ENCODE peak calls at places on chromosomes 3 and 15, in seven cellular contexts. B is lower lobe of right lung, O is IMR-90, W is A549, R is hepatocyte, V is transverse colon, N is pancreas. S is an unnamed sample. For H3K4me1, the result is how much of the 10 kb centered on the place peaks cover.

GRCh38 chr3:195032955-195033354 is 238.0 kb downstream of the XXYLT1 start:
- DNase-seq in B (no peak), O (no peak), W (no peak), R (no peak), V (no peak), N (no peak), S (no peak)

GRCh38 chr3:153072856-153073255 is 89.2 kb upstream of the RAP2B start:
- DNase-seq in B (no peak), O (no peak), W (no peak), R (no peak), V (no peak), N (no peak), S (no peak)

GRCh38 chr3:195094211-195094921 is 176.6 kb downstream of the XXYLT1 start:
- DNase-seq in B (peak), O (no peak), W (no peak), R (no peak), V (peak), N (no peak), S (peak)

GRCh38 chr3:168141405-168141993 is 45.8 kb upstream of the GOLIM4 start:
- DNase-seq in B (no peak), O (no peak), W (no peak), R (no peak), V (no peak), N (no peak), S (no peak)

GRCh38 chr15:82538961-82539689 is 1.1 kb downstream of the RPS17 start:
- DNase-seq in B (no peak), O (no peak), W (no peak), R (no peak), V (no peak), N (peak), S (no peak)

GRCh38 chr3:117788086-117788485 is 1078.5 kb downstream of the TUSC7 start:
- DNase-seq in B (no peak), O (peak), W (no peak), R (no peak), V (no peak), N (peak), S (no peak)

GRCh38 chr3:46922426-46922825 is 44.9 kb downstream of the PTH1R start:
- DNase-seq in B (peak), O (no peak), W (no peak), R (no peak), V (peak), N (no peak), S (no peak)

GRCh38 chr3:130601662-130602061 is 84.7 kb downstream of the COL6A6 start:
- DNase-seq in B (no peak), O (peak), W (no peak), R (no peak), V (no peak), N (no peak), S (no peak)

GRCh38 chr3:161171113-161171512 is 50.0 kb upstream of the NMD3 start:
- DNase-seq in B (no peak), O (peak), W (no peak), R (peak), V (no peak), N (peak), S (no peak)

GRCh38 chr3:26449996-26450395 is 172.6 kb upstream of the LRRC3B start:
- DNase-seq in B (no peak), O (no peak), W (no peak), R (no peak), V (no peak), N (no peak), S (no peak)

GRCh38 chr3:187062526-187063177 is 76.6 kb downstream of the RPL39L start:
- DNase-seq in B (no peak), O (peak), W (no peak), R (no peak), V (no peak), N (no peak), S (no peak)

DNA sequence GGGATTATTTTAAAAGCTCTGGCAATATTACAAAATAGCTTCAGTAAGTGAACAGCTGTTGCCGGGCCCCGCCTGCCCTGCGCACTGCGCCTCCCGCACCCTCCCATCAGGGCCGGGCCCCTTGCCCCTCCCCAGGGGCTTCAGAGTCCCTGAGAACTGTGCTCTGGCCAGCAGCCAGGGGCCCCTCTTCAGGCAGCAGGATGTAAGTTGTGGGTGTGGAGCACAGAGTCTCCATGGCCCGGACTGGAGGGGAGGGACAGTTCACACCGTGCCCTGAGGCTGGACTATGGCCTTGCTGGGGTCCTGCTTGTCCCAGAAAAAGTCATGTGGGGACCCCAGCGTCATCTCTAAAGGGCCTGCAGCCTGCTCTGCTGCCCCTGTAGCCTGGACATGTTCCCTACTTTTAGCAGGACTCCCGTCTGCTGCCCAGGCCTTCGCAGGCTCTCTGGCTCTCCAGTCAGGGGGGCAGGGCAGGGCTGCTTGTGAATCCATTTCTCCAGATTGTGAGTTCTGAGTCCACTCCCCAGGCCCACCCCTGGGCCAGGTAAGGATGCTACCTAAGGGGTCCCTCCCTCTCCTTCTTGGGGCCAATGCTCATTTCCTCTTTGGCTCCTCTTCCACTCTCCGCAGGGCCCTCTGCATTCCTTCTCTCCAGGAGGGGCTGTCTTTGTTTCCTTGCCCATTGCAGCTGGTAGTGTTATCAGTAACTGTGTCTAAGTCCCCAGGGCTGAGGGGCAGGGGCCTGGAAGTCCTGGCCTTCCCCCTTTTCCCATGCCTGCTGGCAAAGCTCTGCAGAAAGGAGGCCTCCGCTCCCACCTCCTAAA is 12.8 kb upstream of the CACNA2D2 start:
- DNase-seq in B (peak), O (no peak), W (no peak), R (peak), V (peak), N (no peak), S (peak)
- H3K4me3 ChIP-seq in B (peak), O (no peak), W (no peak), R (no peak), V (no peak), N (no peak), S (no peak)

DNA sequence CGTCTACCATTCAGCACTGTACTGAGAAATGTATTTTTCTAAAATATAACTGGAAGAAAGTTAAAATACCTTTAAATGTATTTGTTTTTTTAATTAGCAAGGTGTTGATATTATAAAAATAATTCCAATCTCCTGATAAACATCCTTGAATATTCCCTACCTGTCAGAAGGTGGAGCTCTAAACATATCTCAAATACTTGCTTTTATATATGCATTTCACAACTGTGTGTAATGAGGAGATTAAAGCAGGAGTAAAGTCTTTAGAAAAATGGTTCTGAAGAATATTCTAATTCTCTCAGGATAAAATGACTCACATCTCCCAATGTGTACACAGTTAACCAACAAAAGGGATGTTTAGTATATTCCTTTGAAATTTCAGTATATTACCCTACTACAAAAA is 422.7 kb downstream of the PLCL2 start:
- DNase-seq in B (no peak), O (no peak), W (no peak), R (no peak), V (no peak), N (no peak), S (no peak)
- TF ChIP-seq CTCF in B (no peak), O (no peak), W (peak), R (peak), V (no peak), N (no peak), S (no peak)

DNA sequence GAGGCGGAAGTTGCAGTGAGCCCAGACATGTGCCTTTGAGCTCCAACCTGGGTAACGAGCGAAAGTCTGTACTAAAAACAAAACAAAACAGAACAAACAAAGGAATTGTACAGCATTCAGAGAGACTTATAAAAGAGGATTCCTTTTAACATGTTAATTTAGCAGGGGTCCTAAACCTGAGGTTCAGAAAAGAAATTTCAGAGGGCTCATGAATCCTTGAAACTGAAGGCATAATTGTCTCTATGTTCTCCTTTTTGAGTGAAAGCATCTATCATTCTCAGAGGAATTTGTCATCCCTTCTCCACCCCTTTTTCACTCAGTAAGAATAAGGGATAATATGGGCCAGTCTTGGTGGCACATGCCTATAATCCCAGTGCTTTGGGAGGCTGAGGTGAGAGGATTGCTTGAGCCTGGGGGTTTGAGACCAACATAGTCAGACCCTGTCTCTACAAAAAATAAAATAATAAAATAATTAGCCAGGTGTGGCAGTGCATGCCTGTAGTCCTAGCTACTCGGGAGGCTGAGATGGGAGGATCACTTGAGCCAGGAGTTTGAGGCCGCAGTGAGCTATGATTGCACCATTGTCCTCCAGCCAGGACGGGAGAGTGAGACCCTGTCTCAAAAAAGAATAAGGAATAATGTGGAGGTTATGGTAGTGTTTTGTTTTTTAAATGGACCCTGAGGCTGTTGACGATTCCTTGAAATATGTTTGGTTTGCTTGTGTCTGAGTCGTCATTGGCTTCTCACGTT is 309.1 kb upstream of the C2CD4B start:
- DNase-seq in B (no peak), O (no peak), W (no peak), R (no peak), V (no peak), N (no peak), S (no peak)
- H3K4me1 ChIP-seq in B (under half), O (under half), W (under half), R (under half), V (under half), N (under half), S (under half)

GRCh38 chr3:27479816-27480543 is 4.2 kb downstream of the SLC4A7 start:
- DNase-seq in B (no peak), O (no peak), W (no peak), R (no peak), V (no peak), N (no peak), S (no peak)
- H3K4me3 ChIP-seq in B (no peak), O (no peak), W (no peak), R (no peak), V (no peak), N (no peak), S (no peak)

GRCh38 chr15:58770857-58771620 is at the start of gene MINDY2:
- DNase-seq in B (peak), O (peak), W (peak), R (peak), V (peak), N (peak), S (peak)
- TF ChIP-seq CTCF in B (peak), O (peak), W (peak), R (peak), V (peak), N (no peak), S (no peak)

DNA sequence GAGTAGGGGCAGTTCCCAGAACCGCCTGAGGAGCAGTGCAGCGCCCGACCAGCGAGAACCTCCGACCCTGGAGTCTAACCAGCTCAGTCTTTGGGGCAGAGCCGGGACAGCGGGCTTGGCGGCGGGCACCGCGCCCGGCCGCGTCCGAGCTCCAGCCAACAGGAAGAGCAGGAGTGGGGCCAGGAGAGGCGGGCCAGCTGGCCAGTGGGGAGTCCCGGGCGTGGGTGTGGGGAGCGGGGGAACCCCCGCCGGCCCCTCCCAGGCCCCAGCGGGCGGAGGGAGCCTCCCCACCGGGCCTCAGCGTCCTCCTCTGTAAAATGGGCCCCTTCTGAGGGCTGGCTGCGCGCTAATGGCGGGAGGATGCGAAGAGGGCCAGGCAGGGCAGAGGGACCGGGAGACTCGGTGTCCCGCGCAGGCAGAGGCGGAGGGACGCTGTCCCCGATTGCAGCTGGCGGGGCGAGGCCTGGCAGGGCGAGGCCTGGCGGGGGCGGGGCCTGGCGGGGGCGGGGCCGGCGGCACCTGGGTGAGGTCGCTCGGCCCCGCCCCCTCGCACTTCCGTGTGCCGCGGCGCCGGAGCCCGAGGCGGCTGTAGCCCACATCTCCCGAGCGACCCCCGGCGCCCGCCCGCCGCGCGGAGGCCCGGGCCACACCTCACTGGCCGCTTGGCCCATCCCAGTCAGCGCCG is at the start of gene PRKCD:
- DNase-seq in B (peak), O (peak), W (peak), R (peak), V (peak), N (peak), S (peak)
- H3K4me1 ChIP-seq in B (half or more), O (under half), W (under half), R (under half), V (under half), N (under half), S (under half)

DNA sequence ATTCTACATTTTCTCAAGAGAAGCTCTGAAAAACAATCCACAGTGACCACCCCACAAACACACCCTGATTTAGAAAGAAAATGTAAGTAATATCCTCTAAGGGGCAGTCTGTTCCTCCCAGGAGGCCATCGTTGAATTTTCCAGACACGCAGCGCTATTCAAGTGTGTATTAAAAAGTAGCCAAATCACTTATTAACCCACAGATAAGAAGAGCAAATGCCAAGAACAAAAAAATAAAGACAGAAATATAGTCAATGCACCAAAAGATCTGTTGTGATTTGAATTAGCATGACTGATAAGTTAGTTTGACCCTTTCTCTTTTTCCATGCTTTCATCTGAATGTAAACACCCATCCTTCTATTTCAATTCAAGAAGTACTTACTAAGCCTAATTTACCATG is 622.8 kb upstream of the ZNF385D start:
- DNase-seq in B (no peak), O (no peak), W (no peak), R (no peak), V (no peak), N (no peak), S (no peak)
- H3K4me3 ChIP-seq in B (no peak), O (no peak), W (no peak), R (no peak), V (no peak), N (no peak), S (no peak)

DNA sequence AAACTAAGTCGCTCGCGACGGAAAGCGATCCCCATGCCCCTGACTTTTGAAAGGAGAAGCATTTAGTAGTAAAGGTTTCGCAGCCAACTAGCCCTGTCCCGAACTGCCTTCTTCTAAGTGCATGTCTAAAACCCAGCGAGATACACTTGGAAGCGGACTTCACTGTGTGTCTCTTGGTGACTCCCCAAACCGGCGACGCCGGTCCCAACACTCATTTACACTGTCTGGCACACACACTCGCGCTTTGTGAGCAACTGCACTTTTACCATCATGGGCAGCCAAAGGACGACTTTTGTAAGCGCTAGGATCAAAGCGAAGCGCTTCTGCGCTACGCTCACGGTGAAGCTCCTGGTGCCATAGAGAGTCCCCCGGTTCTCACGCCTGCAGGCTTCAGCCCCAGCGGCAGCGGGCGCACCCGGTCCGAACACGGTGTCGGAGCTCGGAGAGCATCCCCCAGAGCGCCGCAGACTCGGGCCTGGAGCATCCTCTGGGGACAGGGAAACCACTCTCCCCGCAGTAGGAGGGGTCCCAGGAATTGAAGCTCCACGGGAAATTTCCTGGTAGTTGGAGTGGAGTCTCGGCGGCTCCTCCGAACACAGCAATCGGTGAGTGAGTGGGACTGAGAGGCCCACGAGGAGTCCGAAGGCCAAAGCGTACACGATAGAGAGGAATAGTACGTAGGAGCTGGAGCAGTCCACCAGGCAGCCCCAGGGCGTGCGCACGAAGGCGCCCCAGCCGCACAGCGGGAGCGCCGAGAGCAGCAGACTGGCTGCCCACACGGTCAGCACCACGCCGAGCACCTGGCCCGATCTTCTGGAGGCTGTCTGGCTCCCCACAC is 1.4 kb downstream of the GPR149 start:
- DNase-seq in B (no peak), O (no peak), W (no peak), R (peak), V (no peak), N (peak), S (no peak)
- TF ChIP-seq CTCF in B (no peak), O (no peak), W (no peak), R (no peak), V (no peak), N (no peak), S (no peak)

GRCh38 chr3:127731546-127731945 is 58.8 kb downstream of the ABTB1 start:
- DNase-seq in B (no peak), O (no peak), W (no peak), R (no peak), V (no peak), N (no peak), S (no peak)
- H3K4me1 ChIP-seq in B (under half), O (under half), W (under half), R (under half), V (under half), N (under half), S (under half)

S was measured in mucosa of descending colon.